ENCODE peak calls at places on chromosomes 4 and X, in five cellular contexts. One of them, this sample, is unnamed.

GRCh38 chr4:87975466-87975865 is at the start of gene SPP1:
- DNase-seq in tibial artery: no peak
- DNase-seq in adrenal gland: no peak
- DNase-seq in glutamatergic neuron: peak
- DNase-seq in ovary: no peak
- DNase-seq in this sample: no peak

GRCh38 chrX:70260104-70260503 is at the start of gene P2RY4:
- DNase-seq in glutamatergic neuron: no peak
- DNase-seq in tibial artery: no peak
- DNase-seq in ovary: no peak
- DNase-seq in adrenal gland: no peak
- DNase-seq in this sample: no peak

GRCh38 chr4:185744127-185744865 is 67.7 kb downstream of the SORBS2 start:
- DNase-seq in glutamatergic neuron: no peak
- DNase-seq in adrenal gland: no peak
- DNase-seq in ovary: no peak
- DNase-seq in tibial artery: no peak
- DNase-seq in this sample: no peak

GRCh38 chrX:111447298-111447697 is 35.3 kb upstream of the DCX start:
- DNase-seq in glutamatergic neuron: peak
- DNase-seq in tibial artery: no peak
- DNase-seq in ovary: no peak
- DNase-seq in adrenal gland: no peak
- DNase-seq in this sample: no peak

GRCh38 chr4:113958766-113959540 is 20.5 kb downstream of the ARSJ start:
- DNase-seq in adrenal gland: no peak
- DNase-seq in ovary: no peak
- DNase-seq in glutamatergic neuron: no peak
- DNase-seq in tibial artery: no peak
- DNase-seq in this sample: no peak

GRCh38 chr4:125773502-125773901 is 458.7 kb downstream of the FAT4 start:
- DNase-seq in ovary: no peak
- DNase-seq in adrenal gland: no peak
- DNase-seq in glutamatergic neuron: no peak
- DNase-seq in tibial artery: no peak
- DNase-seq in this sample: no peak

GRCh38 chrX:142250502-142250901 is 45.4 kb upstream of the MAGEC2 start:
- DNase-seq in ovary: no peak
- DNase-seq in glutamatergic neuron: no peak
- DNase-seq in adrenal gland: no peak
- DNase-seq in tibial artery: no peak
- DNase-seq in this sample: no peak

GRCh38 chr4:8938623-8939022 is 67.0 kb upstream of the HMX1 start:
- DNase-seq in tibial artery: no peak
- DNase-seq in glutamatergic neuron: no peak
- DNase-seq in adrenal gland: no peak
- DNase-seq in ovary: no peak
- DNase-seq in this sample: no peak

GRCh38 chr4:154467886-154468285 is 23.7 kb downstream of the DCHS2 start:
- DNase-seq in tibial artery: no peak
- DNase-seq in adrenal gland: no peak
- DNase-seq in ovary: no peak
- DNase-seq in glutamatergic neuron: no peak
- DNase-seq in this sample: no peak

GRCh38 chrX:138756234-138756633 is 44.7 kb upstream of the FGF13 start:
- DNase-seq in ovary: peak
- DNase-seq in tibial artery: peak
- DNase-seq in glutamatergic neuron: peak
- DNase-seq in adrenal gland: peak
- DNase-seq in this sample: no peak

GRCh38 chrX:21747523-21747922 is 10.4 kb downstream of the SMPX start:
- DNase-seq in ovary: no peak
- DNase-seq in glutamatergic neuron: no peak
- DNase-seq in adrenal gland: no peak
- DNase-seq in tibial artery: no peak
- DNase-seq in this sample: no peak

GRCh38 chr4:88697113-88697512 is 516 bp downstream of the NAP1L5 start:
- DNase-seq in glutamatergic neuron: no peak
- DNase-seq in adrenal gland: peak
- DNase-seq in ovary: peak
- DNase-seq in tibial artery: no peak
- DNase-seq in this sample: peak

GRCh38 chr4:112321768-112322684 is 24.9 kb downstream of the ALPK1 start:
- DNase-seq in adrenal gland: peak
- DNase-seq in tibial artery: peak
- DNase-seq in glutamatergic neuron: peak
- DNase-seq in ovary: peak
- DNase-seq in this sample: peak

GRCh38 chr4:17283251-17283650 is 228.6 kb downstream of the QDPR start:
- DNase-seq in ovary: no peak
- DNase-seq in adrenal gland: no peak
- DNase-seq in glutamatergic neuron: no peak
- DNase-seq in tibial artery: no peak
- DNase-seq in this sample: no peak

GRCh38 chr4:39323836-39324235 is 42.3 kb downstream of the RFC1 start:
- DNase-seq in glutamatergic neuron: no peak
- DNase-seq in tibial artery: no peak
- DNase-seq in ovary: no peak
- DNase-seq in adrenal gland: no peak
- DNase-seq in this sample: no peak

GRCh38 chr4:160091631-160092030 is 988.8 kb downstream of the RAPGEF2 start:
- DNase-seq in ovary: no peak
- DNase-seq in tibial artery: no peak
- DNase-seq in adrenal gland: no peak
- DNase-seq in glutamatergic neuron: no peak
- DNase-seq in this sample: no peak

GRCh38 chr4:36399762-36400353 is 118.4 kb downstream of the DTHD1 start:
- DNase-seq in ovary: no peak
- DNase-seq in tibial artery: no peak
- DNase-seq in glutamatergic neuron: no peak
- DNase-seq in adrenal gland: peak
- DNase-seq in this sample: peak

GRCh38 chr4:68927165-68927564 is 24.4 kb downstream of the UGT2A3 start:
- DNase-seq in tibial artery: no peak
- DNase-seq in glutamatergic neuron: no peak
- DNase-seq in ovary: no peak
- DNase-seq in adrenal gland: no peak
- DNase-seq in this sample: no peak

DNA sequence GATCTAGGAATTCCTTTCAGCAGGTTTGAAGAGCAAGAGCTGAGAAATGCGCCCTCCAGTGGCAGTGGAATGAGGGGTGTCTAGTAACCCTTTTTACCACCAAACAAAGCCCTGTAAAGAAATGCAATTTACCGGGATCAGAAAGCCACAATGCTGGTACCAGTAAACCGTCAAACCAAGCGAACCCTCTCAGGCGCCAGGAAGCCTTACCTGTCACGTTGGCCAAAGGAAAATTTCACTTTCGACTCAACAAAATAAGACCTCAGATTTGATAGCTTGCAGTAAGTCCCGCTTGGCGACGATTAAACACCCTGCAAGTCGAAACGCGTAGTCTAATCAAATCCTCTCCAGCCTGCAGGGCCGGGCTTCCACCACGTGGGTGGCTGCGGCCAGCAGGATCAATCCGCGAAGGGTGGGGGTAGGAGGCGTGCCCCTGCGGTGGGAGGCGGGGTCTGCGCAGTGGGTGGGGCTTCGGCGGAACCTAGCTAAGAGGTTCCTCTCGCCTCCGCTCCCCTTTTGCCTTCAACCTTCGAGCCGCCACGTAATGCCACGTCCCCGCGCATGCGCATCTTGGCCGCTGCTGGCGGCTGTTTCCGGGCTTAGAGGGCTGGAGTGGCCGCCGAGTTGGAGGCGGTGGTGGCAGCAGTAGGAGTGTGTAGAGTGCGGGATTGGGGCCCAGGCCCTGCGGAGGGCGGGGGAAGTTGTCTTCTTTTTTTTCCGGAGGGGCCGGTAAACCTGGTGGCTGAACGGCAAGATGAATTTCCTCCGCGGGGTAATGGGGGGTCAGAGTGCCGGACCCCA is at the start of gene USO1:
- DNase-seq in glutamatergic neuron: peak
- DNase-seq in ovary: peak
- DNase-seq in adrenal gland: peak
- DNase-seq in tibial artery: peak
- DNase-seq in this sample: peak
- TF ChIP-seq CTCF in glutamatergic neuron: peak
- TF ChIP-seq CTCF in ovary: peak
- TF ChIP-seq CTCF in adrenal gland: peak
- TF ChIP-seq CTCF in tibial artery: peak
- TF ChIP-seq CTCF in this sample: peak

DNA sequence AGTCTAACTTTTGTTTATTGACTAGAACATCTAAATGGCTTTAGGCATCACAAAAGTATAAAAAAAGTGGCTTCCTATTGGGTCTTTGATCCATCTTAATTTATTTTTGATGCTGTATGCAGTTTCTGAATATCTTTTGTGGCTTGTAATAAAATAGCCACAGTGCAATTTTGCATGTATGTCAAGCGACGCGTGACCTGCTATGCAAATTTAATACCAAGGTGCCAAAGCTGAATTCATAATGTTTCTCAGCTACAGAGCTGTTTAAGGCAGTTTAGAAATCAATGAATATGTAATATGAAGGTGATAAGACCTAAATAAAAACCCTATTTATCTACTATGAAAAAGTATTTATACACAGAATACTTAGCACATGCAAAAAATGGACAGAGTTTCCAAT is 197.8 kb downstream of the AFF2 start:
- DNase-seq in glutamatergic neuron: no peak
- DNase-seq in ovary: no peak
- DNase-seq in adrenal gland: no peak
- DNase-seq in tibial artery: no peak
- DNase-seq in this sample: no peak
- TF ChIP-seq CTCF in glutamatergic neuron: no peak
- TF ChIP-seq CTCF in ovary: no peak
- TF ChIP-seq CTCF in adrenal gland: no peak
- TF ChIP-seq CTCF in tibial artery: no peak
- TF ChIP-seq CTCF in this sample: no peak

GRCh38 chr4:75287738-75288517 is 226.3 kb downstream of the RCHY1 start:
- DNase-seq in tibial artery: no peak
- DNase-seq in adrenal gland: no peak
- DNase-seq in ovary: no peak
- DNase-seq in glutamatergic neuron: no peak
- DNase-seq in this sample: no peak

GRCh38 chr4:75285837-75286236 is 228.4 kb downstream of the RCHY1 start:
- DNase-seq in adrenal gland: no peak
- DNase-seq in ovary: no peak
- DNase-seq in tibial artery: no peak
- DNase-seq in glutamatergic neuron: no peak
- DNase-seq in this sample: no peak

GRCh38 chr4:75289843-75290616 is 224.2 kb downstream of the RCHY1 start:
- DNase-seq in glutamatergic neuron: peak
- DNase-seq in adrenal gland: no peak
- DNase-seq in tibial artery: no peak
- DNase-seq in ovary: no peak
- DNase-seq in this sample: peak
- TF ChIP-seq CTCF in glutamatergic neuron: peak
- TF ChIP-seq CTCF in adrenal gland: no peak
- TF ChIP-seq CTCF in tibial artery: peak
- TF ChIP-seq CTCF in ovary: no peak
- TF ChIP-seq CTCF in this sample: peak

DNA sequence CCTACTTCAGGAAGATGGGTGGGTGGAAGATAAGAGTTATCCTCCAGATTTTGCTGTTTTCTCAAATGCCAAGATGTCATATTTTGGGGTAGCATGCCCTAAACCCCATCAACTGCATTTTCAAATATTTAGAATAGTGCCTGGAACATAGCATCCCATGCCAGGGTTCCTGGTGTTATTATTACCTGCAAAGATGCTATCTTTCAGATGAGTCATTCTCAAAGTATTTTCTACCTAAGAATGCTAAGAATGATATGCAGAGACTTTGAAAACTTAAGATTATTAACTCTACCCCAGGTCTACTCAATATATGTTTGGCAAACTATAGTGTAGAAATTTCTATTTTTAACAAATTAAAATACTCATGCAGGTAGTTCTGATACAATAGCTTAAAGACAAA is 934.3 kb upstream of the SLIT2 start:
- DNase-seq in tibial artery: no peak
- DNase-seq in ovary: no peak
- DNase-seq in adrenal gland: no peak
- DNase-seq in glutamatergic neuron: no peak
- DNase-seq in this sample: no peak
- TF ChIP-seq CTCF in tibial artery: no peak
- TF ChIP-seq CTCF in ovary: no peak
- TF ChIP-seq CTCF in adrenal gland: no peak
- TF ChIP-seq CTCF in glutamatergic neuron: no peak
- TF ChIP-seq CTCF in this sample: no peak

DNA sequence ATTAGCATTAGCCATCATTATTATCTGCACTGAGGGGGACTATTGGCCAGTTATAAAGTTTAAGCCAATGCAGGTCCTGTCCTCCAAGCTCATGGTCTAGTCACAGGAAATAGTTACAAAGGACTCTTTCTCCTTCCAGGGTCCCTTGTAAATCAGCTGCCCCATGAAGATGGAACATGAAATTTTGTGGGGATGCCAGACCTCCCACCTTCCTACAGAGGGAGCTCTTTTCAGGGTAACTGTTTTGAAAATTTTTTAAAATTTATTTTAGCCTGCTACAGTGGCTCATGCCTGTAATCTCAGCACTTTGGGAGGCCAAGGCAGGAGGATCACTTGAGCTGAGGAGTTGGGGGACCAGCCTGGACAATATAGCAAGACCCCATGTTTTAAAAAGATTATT is 124.4 kb upstream of the SLC34A2 start:
- DNase-seq in glutamatergic neuron: no peak
- DNase-seq in tibial artery: no peak
- DNase-seq in adrenal gland: no peak
- DNase-seq in ovary: no peak
- DNase-seq in this sample: no peak
- TF ChIP-seq CTCF in glutamatergic neuron: no peak
- TF ChIP-seq CTCF in tibial artery: no peak
- TF ChIP-seq CTCF in adrenal gland: no peak
- TF ChIP-seq CTCF in ovary: no peak
- TF ChIP-seq CTCF in this sample: no peak

GRCh38 chr4:100508691-100509090 is 9.1 kb downstream of the EMCN start:
- DNase-seq in tibial artery: no peak
- DNase-seq in glutamatergic neuron: no peak
- DNase-seq in adrenal gland: no peak
- DNase-seq in ovary: no peak
- DNase-seq in this sample: no peak

GRCh38 chr4:100509386-100509785 is 8.4 kb downstream of the EMCN start:
- DNase-seq in adrenal gland: no peak
- DNase-seq in glutamatergic neuron: no peak
- DNase-seq in ovary: no peak
- DNase-seq in tibial artery: no peak
- DNase-seq in this sample: no peak

GRCh38 chr4:100504086-100504874 is 13.5 kb downstream of the EMCN start:
- DNase-seq in tibial artery: no peak
- DNase-seq in adrenal gland: no peak
- DNase-seq in ovary: no peak
- DNase-seq in glutamatergic neuron: peak
- DNase-seq in this sample: no peak
- TF ChIP-seq CTCF in tibial artery: no peak
- TF ChIP-seq CTCF in adrenal gland: no peak
- TF ChIP-seq CTCF in ovary: no peak
- TF ChIP-seq CTCF in glutamatergic neuron: no peak
- TF ChIP-seq CTCF in this sample: no peak

This sample was measured in transverse colon.